ENCODE peak calls at places on chromosome 3, in five cellular contexts. W, P, Y, Z and C are unnamed samples.

GRCh38 chr3:172646439-172647015 is 64.3 kb downstream of the NCEH1 start:
- DNase-seq in W (no peak), Z (no peak), Y (peak; percentile 80), P (no peak), C (no peak)

GRCh38 chr3:150922611-150923010 is 17.4 kb upstream of the MINDY4B start:
- DNase-seq in P (no peak), Z (peak; percentile 21), W (no peak), Y (no peak), C (peak; percentile 27)

GRCh38 chr3:30399394-30400181 is 206.8 kb upstream of the TGFBR2 start:
- DNase-seq in W (no peak), Y (peak; percentile 46), P (no peak), Z (no peak), C (no peak)

GRCh38 chr3:72317491-72317890 is 530.8 kb downstream of the SHQ1 start:
- DNase-seq in Y (peak; percentile 34), W (no peak), Z (no peak), P (no peak), C (no peak)

GRCh38 chr3:159169828-159170227 is 368.0 kb downstream of the MFSD1 start:
- DNase-seq in Y (peak; percentile 87), P (no peak), Z (no peak), W (no peak), C (peak; percentile 39)

GRCh38 chr3:15215996-15216395 is 9.9 kb downstream of the CAPN7 start:
- DNase-seq in W (no peak), Z (no peak), Y (peak; percentile 7), P (no peak), C (no peak)

GRCh38 chr3:33914731-33915389 is 116.4 kb downstream of the PDCD6IP start:
- DNase-seq in W (no peak), Y (no peak), Z (no peak), P (no peak), C (no peak)

GRCh38 chr3:96266395-96267187 is 547.8 kb upstream of the EPHA6 start:
- DNase-seq in P (no peak), W (no peak), Y (peak; percentile 67), Z (no peak), C (peak; percentile 41)

GRCh38 chr3:126435456-126436315 is 40.0 kb downstream of the ZXDC start:
- DNase-seq in W (no peak), Y (no peak), P (no peak), Z (no peak), C (no peak)

GRCh38 chr3:9068044-9068443 is 104.8 kb upstream of the RAD18 start:
- DNase-seq in P (no peak), W (no peak), Z (no peak), Y (no peak), C (no peak)

GRCh38 chr3:167749209-167749608 is 13.7 kb downstream of the SERPINI1 start:
- DNase-seq in Y (no peak), P (no peak), Z (no peak), W (no peak), C (no peak)
- H3K27ac ChIP-seq in Y (no peak overlapping the region), P (no peak overlapping the region), Z (no peak overlapping the region), W (no peak overlapping the region), C (no peak overlapping the region)

GRCh38 chr3:45553469-45553974 is 41.0 kb upstream of the LIMD1 start:
- DNase-seq in Z (no peak), Y (peak; percentile 84), W (no peak), P (peak; percentile 79), C (no peak)
- H3K27ac ChIP-seq in Z (no peak overlapping the region), Y (peak overlapping the region; percentile 71), W (no peak overlapping the region), P (no peak overlapping the region), C (peak overlapping the region; percentile 30)

DNA sequence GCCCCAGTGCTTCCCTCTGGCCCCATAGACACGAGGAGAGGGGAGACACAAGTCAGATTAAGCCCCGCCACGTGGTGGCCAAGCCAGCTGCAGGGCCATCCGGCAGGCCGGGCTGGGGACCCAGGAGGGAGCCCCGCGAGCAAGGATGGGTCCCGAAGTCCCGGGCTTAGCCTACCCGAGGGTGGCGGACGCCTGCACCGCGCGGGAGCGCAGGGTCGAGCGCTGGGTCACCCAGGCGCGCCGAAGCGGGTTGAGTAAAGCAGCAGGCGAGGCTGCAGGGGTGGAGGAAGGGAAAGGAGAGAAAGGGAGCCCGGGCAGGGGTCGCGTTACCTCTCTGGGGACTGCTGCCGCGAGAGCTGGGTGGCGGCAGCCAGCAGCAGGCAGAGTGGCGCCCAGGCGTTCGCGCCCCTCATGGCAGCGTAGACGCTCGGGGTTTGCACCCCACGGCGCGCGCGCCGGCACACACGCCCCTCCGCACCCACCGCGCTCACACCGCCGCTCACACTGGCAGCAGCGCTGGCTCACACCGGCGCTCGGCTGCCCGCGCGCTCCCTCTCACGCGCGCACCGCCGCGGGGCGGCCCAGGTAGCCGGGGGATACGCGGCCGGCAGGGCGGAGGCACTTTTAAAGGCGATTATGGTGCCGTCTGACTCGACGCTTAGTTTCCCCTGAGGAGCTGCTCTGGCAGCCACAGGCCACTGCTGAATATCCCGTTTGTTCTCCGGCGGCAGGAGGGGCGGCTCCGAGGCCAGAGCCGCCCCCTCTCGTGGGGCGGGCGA is at the start of gene PCOLCE2:
- DNase-seq in Y (peak; percentile 48), Z (peak; percentile 27), W (peak; percentile 69), P (no peak), C (peak; percentile 46)
- H3K27ac ChIP-seq in Y (no peak within 1 kb of the TSS), Z (peak within 1 kb of the TSS; percentile 62), W (peak within 1 kb of the TSS; percentile 72), P (no peak within 1 kb of the TSS), C (peak within 1 kb of the TSS; percentile 51)

GRCh38 chr3:122366379-122366749 is 16.7 kb downstream of the MIX23 start:
- DNase-seq in P (no peak), Y (no peak), W (no peak), Z (no peak), C (no peak)
- H3K27ac ChIP-seq in P (no peak overlapping the region), Y (no peak overlapping the region), W (no peak overlapping the region), Z (no peak overlapping the region), C (no peak overlapping the region)

GRCh38 chr3:141407817-141408216 is 39.5 kb downstream of the ZBTB38 start:
- DNase-seq in P (no peak), Y (no peak), W (no peak), Z (no peak), C (no peak)
- H3K27ac ChIP-seq in P (no peak overlapping the region), Y (peak overlapping the region; percentile 87), W (no peak overlapping the region), Z (no peak overlapping the region), C (peak overlapping the region; percentile 48)

GRCh38 chr3:37741644-37742043 is 120.0 kb upstream of the CTDSPL start:
- DNase-seq in Y (no peak), W (peak; percentile 61), P (no peak), Z (peak; percentile 23), C (peak; percentile 7)
- H3K27ac ChIP-seq in Y (no peak overlapping the region), W (no peak overlapping the region), P (no peak overlapping the region), Z (no peak overlapping the region), C (no peak overlapping the region)

DNA sequence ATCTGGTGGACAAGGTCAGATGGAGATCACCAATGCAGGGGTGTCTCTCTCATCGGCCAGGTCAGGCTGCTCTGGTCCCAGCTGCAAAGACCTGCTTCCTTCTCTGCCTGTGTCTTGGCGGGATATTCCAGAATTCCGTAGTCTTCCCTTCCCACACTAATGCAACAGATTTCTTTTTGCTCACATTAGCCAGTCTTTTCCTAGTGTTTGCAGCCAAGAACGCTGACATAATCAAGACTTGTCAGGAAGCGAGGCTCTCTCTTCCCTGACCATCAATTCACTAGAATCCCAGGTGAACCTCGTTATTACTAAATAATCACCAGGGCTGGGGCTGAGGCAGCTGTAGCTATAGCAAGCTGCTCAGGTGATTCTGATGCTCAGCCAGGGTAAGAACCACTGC is 43.3 kb upstream of the ACKR4 start:
- DNase-seq in Z (no peak), P (no peak), Y (no peak), W (no peak), C (no peak)
- H3K27ac ChIP-seq in Z (no peak overlapping the region), P (no peak overlapping the region), Y (no peak overlapping the region), W (no peak overlapping the region), C (no peak overlapping the region)

GRCh38 chr3:133256787-133257483 is 142.9 kb upstream of the BFSP2 start:
- DNase-seq in W (no peak), Z (no peak), P (no peak), Y (peak; percentile 23), C (peak; percentile 20)

GRCh38 chr3:133259767-133260166 is 140.1 kb upstream of the BFSP2 start:
- DNase-seq in W (no peak), Y (no peak), Z (no peak), P (no peak), C (peak; percentile 9)

GRCh38 chr3:133258358-133258757 is 141.5 kb upstream of the BFSP2 start:
- DNase-seq in Z (no peak), W (no peak), Y (peak; percentile 34), P (no peak), C (no peak)

GRCh38 chr3:133264920-133265319 is 134.9 kb upstream of the BFSP2 start:
- DNase-seq in P (no peak), W (no peak), Z (no peak), Y (no peak), C (no peak)

DNA sequence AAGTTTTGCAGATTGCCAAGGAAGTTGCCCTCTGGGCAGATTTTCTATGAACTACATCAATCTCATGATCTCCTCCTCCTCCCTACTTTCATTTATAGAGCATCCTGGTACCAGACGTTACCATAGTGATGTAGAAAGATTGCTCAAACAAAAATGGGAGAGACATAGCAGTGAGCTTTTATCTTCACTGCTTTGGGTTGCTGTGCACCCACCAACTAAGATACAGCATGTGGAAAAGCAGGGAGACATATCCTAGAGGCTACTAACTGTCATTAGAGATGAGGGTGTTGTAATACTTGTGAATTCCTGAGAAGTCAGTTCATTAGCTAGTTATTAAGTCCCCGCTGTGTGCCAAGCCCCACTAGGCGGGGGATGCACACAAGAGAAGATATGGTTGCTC is 137.5 kb upstream of the BFSP2 start:
- DNase-seq in P (no peak), W (no peak), Y (no peak), Z (no peak), C (no peak)
- H3K27ac ChIP-seq in P (no peak overlapping the region), W (no peak overlapping the region), Y (no peak overlapping the region), Z (no peak overlapping the region), C (no peak overlapping the region)

GRCh38 chr3:42822828-42823227 is 13.6 kb downstream of the ACKR2 start:
- DNase-seq in W (no peak), P (no peak), Y (no peak), Z (no peak), C (no peak)

GRCh38 chr3:42823351-42823750 is 14.1 kb downstream of the ACKR2 start:
- DNase-seq in Z (no peak), Y (no peak), P (no peak), W (peak; percentile 47), C (peak; percentile 20)

GRCh38 chr3:42820746-42821051 is 11.5 kb downstream of the ACKR2 start:
- DNase-seq in Y (no peak), P (no peak), Z (no peak), W (no peak), C (no peak)

GRCh38 chr3:42815826-42816225 is 6.6 kb downstream of the ACKR2 start:
- DNase-seq in P (no peak), Z (no peak), Y (no peak), W (no peak), C (no peak)

GRCh38 chr3:42819351-42819965 is 10.2 kb downstream of the ACKR2 start:
- DNase-seq in W (no peak), Z (no peak), P (no peak), Y (no peak), C (no peak)
- H3K27ac ChIP-seq in W (no peak overlapping the region), Z (no peak overlapping the region), P (no peak overlapping the region), Y (no peak overlapping the region), C (peak overlapping the region; percentile 55)

DNA sequence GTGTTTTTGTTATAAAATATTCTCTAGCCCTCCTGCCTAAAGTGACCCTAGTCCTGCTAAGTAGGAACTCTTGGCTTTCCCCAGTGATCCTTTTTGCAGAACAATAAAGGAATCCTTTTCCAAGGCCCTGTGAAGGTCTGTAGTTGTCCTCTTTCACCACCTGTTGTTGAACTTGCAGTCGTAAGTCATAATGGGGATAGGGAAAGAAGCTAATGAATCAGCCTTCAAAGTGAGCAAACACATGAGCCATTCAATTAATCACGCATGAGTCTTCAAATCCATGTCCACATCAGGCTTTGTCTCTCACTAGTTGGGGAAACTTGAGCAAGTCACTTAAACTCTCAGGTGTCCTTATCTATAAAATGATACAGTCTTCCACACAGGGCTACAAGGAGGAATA is 27.6 kb downstream of the ZNF860 start:
- DNase-seq in Y (peak; percentile 51), P (no peak), W (no peak), Z (no peak), C (peak; percentile 25)
- H3K27ac ChIP-seq in Y (no peak overlapping the region), P (no peak overlapping the region), W (no peak overlapping the region), Z (no peak overlapping the region), C (no peak overlapping the region)